ENCODE peak calls at places on chromosomes 11 and 22, in eight cellular contexts. One of them, this sample, is unnamed.

GRCh38 chr11:11979487-11980117 is 28.8 kb downstream of the DKK3 start:
- DNase-seq in left ventricle myocardium inferior: peak
- DNase-seq in cardiac fibroblast: peak
- DNase-seq in adrenal gland: no peak
- DNase-seq in GM12865: no peak
- DNase-seq in B cell: no peak
- DNase-seq in HFFc6: peak
- DNase-seq in SK-N-SH: peak
- DNase-seq in this sample: no peak

GRCh38 chr11:18384157-18384641 is 10.2 kb upstream of the LDHA start:
- DNase-seq in left ventricle myocardium inferior: peak
- DNase-seq in cardiac fibroblast: peak
- DNase-seq in adrenal gland: peak
- DNase-seq in GM12865: no peak
- DNase-seq in B cell: no peak
- DNase-seq in HFFc6: peak
- DNase-seq in SK-N-SH: peak
- DNase-seq in this sample: no peak

GRCh38 chr22:37267128-37267587 is 15.2 kb upstream of the CYTH4 start:
- DNase-seq in left ventricle myocardium inferior: peak
- DNase-seq in cardiac fibroblast: peak
- DNase-seq in adrenal gland: no peak
- DNase-seq in GM12865: peak
- DNase-seq in B cell: peak
- DNase-seq in HFFc6: no peak
- DNase-seq in SK-N-SH: peak
- DNase-seq in this sample: peak

GRCh38 chr22:30947821-30948454 is 20.6 kb downstream of the MORC2 start:
- DNase-seq in left ventricle myocardium inferior: no peak
- DNase-seq in cardiac fibroblast: peak
- DNase-seq in adrenal gland: no peak
- DNase-seq in GM12865: peak
- DNase-seq in B cell: no peak
- DNase-seq in HFFc6: peak
- DNase-seq in SK-N-SH: peak
- DNase-seq in this sample: no peak

GRCh38 chr11:109112748-109113378 is 309.1 kb upstream of the C11orf87 start:
- DNase-seq in left ventricle myocardium inferior: no peak
- DNase-seq in cardiac fibroblast: no peak
- DNase-seq in adrenal gland: no peak
- DNase-seq in GM12865: no peak
- DNase-seq in B cell: no peak
- DNase-seq in HFFc6: no peak
- DNase-seq in SK-N-SH: peak
- DNase-seq in this sample: no peak

GRCh38 chr11:16336721-16337120 is 19.6 kb downstream of the SOX6 start:
- DNase-seq in left ventricle myocardium inferior: no peak
- DNase-seq in cardiac fibroblast: no peak
- DNase-seq in adrenal gland: no peak
- DNase-seq in GM12865: no peak
- DNase-seq in B cell: no peak
- DNase-seq in HFFc6: no peak
- DNase-seq in SK-N-SH: no peak
- DNase-seq in this sample: no peak

GRCh38 chr22:35688913-35689675 is 28.6 kb upstream of the APOL5 start:
- DNase-seq in left ventricle myocardium inferior: no peak
- DNase-seq in cardiac fibroblast: no peak
- DNase-seq in adrenal gland: no peak
- DNase-seq in GM12865: no peak
- DNase-seq in B cell: no peak
- DNase-seq in HFFc6: no peak
- DNase-seq in SK-N-SH: no peak
- DNase-seq in this sample: no peak

GRCh38 chr11:17714356-17714854 is 5.0 kb upstream of the MYOD1 start:
- DNase-seq in left ventricle myocardium inferior: peak
- DNase-seq in cardiac fibroblast: no peak
- DNase-seq in adrenal gland: no peak
- DNase-seq in GM12865: no peak
- DNase-seq in B cell: no peak
- DNase-seq in HFFc6: no peak
- DNase-seq in SK-N-SH: no peak
- DNase-seq in this sample: no peak

GRCh38 chr11:11871991-11872401 is 30.2 kb downstream of the USP47 start:
- DNase-seq in left ventricle myocardium inferior: no peak
- DNase-seq in cardiac fibroblast: no peak
- DNase-seq in adrenal gland: no peak
- DNase-seq in GM12865: no peak
- DNase-seq in B cell: no peak
- DNase-seq in HFFc6: no peak
- DNase-seq in SK-N-SH: no peak
- DNase-seq in this sample: no peak

GRCh38 chr11:102521121-102521520 is 9.4 kb downstream of the MMP7 start:
- DNase-seq in left ventricle myocardium inferior: no peak
- DNase-seq in cardiac fibroblast: no peak
- DNase-seq in adrenal gland: no peak
- DNase-seq in GM12865: peak
- DNase-seq in B cell: no peak
- DNase-seq in HFFc6: no peak
- DNase-seq in SK-N-SH: no peak
- DNase-seq in this sample: no peak

GRCh38 chr11:62140302-62141110 is 16.7 kb downstream of the INCENP start:
- DNase-seq in left ventricle myocardium inferior: no peak
- DNase-seq in cardiac fibroblast: no peak
- DNase-seq in adrenal gland: no peak
- DNase-seq in GM12865: no peak
- DNase-seq in B cell: no peak
- DNase-seq in HFFc6: no peak
- DNase-seq in SK-N-SH: no peak
- DNase-seq in this sample: no peak

GRCh38 chr11:67351275-67352005 is 1.9 kb downstream of the POLD4 start:
- DNase-seq in left ventricle myocardium inferior: peak
- DNase-seq in cardiac fibroblast: peak
- DNase-seq in adrenal gland: no peak
- DNase-seq in GM12865: peak
- DNase-seq in B cell: peak
- DNase-seq in HFFc6: peak
- DNase-seq in SK-N-SH: peak
- DNase-seq in this sample: peak

GRCh38 chr11:9092846-9093778 is 1.7 kb upstream of the SCUBE2 start:
- DNase-seq in left ventricle myocardium inferior: no peak
- DNase-seq in cardiac fibroblast: peak
- DNase-seq in adrenal gland: no peak
- DNase-seq in GM12865: no peak
- DNase-seq in B cell: no peak
- DNase-seq in HFFc6: no peak
- DNase-seq in SK-N-SH: peak
- DNase-seq in this sample: no peak

GRCh38 chr11:128720522-128720985 is 26.7 kb downstream of the FLI1 start:
- DNase-seq in left ventricle myocardium inferior: no peak
- DNase-seq in cardiac fibroblast: no peak
- DNase-seq in adrenal gland: no peak
- DNase-seq in GM12865: peak
- DNase-seq in B cell: peak
- DNase-seq in HFFc6: no peak
- DNase-seq in SK-N-SH: no peak
- DNase-seq in this sample: no peak

GRCh38 chr11:72144807-72145565 is 9.5 kb downstream of the FOLR3 start:
- DNase-seq in left ventricle myocardium inferior: no peak
- DNase-seq in cardiac fibroblast: peak
- DNase-seq in adrenal gland: no peak
- DNase-seq in GM12865: no peak
- DNase-seq in B cell: no peak
- DNase-seq in HFFc6: peak
- DNase-seq in SK-N-SH: no peak
- DNase-seq in this sample: no peak

GRCh38 chr11:64935634-64936081 is at the start of gene GPHA2:
- DNase-seq in left ventricle myocardium inferior: no peak
- DNase-seq in cardiac fibroblast: no peak
- DNase-seq in adrenal gland: no peak
- DNase-seq in GM12865: no peak
- DNase-seq in B cell: no peak
- DNase-seq in HFFc6: no peak
- DNase-seq in SK-N-SH: no peak
- DNase-seq in this sample: no peak
- TF ChIP-seq CTCF in left ventricle myocardium inferior: no peak
- TF ChIP-seq CTCF in cardiac fibroblast: no peak
- TF ChIP-seq CTCF in adrenal gland: no peak
- TF ChIP-seq CTCF in GM12865: no peak
- TF ChIP-seq CTCF in B cell: no peak
- TF ChIP-seq CTCF in HFFc6: no peak
- TF ChIP-seq CTCF in SK-N-SH: no peak
- TF ChIP-seq CTCF in this sample: no peak

DNA sequence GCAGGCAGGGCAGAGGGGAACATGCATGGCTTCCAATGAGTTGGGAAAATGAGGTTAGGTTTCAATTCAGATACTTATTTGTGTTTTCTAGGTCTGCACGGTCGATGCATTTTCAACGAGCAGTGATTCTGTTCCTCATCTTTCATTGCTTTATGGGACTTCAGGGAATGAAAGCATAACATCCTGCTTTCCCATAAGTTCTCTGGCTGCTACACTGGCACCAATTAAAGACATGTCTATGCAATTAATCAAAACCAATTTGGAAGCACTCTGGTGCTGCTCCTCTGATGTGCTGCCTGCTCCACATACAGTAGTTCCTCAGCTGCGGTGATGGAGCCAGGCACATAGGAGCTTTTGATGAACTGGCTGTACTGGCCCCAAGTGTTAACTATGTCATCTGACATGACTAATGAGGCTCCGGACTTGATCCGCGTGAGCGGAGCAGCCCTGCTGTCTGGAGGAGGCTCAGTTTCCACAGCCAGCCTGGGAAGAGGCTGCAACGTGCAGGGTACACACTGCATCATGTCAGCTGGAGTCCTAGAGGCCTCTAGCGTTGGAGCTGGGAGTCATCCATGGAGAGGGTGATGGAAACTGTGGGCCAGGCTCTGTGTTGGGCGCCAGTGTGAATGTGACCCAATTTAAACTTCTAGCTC is 29.8 kb downstream of the GVQW3 start:
- DNase-seq in left ventricle myocardium inferior: no peak
- DNase-seq in cardiac fibroblast: no peak
- DNase-seq in adrenal gland: no peak
- DNase-seq in GM12865: no peak
- DNase-seq in B cell: no peak
- DNase-seq in HFFc6: no peak
- DNase-seq in SK-N-SH: no peak
- DNase-seq in this sample: no peak
- TF ChIP-seq CTCF in left ventricle myocardium inferior: no peak
- TF ChIP-seq CTCF in cardiac fibroblast: no peak
- TF ChIP-seq CTCF in adrenal gland: no peak
- TF ChIP-seq CTCF in GM12865: no peak
- TF ChIP-seq CTCF in B cell: no peak
- TF ChIP-seq CTCF in HFFc6: no peak
- TF ChIP-seq CTCF in SK-N-SH: no peak
- TF ChIP-seq CTCF in this sample: no peak

DNA sequence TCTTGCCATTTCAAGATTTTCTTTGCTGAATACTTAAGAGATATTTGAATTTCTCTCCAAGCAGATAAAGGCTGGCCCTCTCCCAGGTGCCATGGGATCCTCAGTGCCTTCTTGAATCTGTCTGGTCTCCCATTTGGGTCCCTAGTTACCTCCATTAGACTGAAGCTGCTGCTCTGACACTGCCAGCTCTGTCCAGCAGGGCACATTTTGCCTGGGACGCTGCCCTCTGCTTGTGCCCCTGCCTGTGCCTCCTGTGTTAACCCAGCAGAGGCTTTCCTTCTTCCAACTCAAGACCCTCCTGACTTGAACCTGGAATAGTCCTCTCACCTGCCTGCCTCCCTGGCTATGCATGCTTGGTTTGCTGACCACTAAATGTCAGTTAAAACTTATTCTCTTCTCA is 406.3 kb downstream of the BUD13 start:
- DNase-seq in left ventricle myocardium inferior: no peak
- DNase-seq in cardiac fibroblast: no peak
- DNase-seq in adrenal gland: no peak
- DNase-seq in GM12865: no peak
- DNase-seq in B cell: no peak
- DNase-seq in HFFc6: no peak
- DNase-seq in SK-N-SH: peak
- DNase-seq in this sample: no peak
- TF ChIP-seq CTCF in left ventricle myocardium inferior: no peak
- TF ChIP-seq CTCF in cardiac fibroblast: no peak
- TF ChIP-seq CTCF in adrenal gland: no peak
- TF ChIP-seq CTCF in GM12865: no peak
- TF ChIP-seq CTCF in B cell: no peak
- TF ChIP-seq CTCF in HFFc6: no peak
- TF ChIP-seq CTCF in SK-N-SH: no peak
- TF ChIP-seq CTCF in this sample: no peak

DNA sequence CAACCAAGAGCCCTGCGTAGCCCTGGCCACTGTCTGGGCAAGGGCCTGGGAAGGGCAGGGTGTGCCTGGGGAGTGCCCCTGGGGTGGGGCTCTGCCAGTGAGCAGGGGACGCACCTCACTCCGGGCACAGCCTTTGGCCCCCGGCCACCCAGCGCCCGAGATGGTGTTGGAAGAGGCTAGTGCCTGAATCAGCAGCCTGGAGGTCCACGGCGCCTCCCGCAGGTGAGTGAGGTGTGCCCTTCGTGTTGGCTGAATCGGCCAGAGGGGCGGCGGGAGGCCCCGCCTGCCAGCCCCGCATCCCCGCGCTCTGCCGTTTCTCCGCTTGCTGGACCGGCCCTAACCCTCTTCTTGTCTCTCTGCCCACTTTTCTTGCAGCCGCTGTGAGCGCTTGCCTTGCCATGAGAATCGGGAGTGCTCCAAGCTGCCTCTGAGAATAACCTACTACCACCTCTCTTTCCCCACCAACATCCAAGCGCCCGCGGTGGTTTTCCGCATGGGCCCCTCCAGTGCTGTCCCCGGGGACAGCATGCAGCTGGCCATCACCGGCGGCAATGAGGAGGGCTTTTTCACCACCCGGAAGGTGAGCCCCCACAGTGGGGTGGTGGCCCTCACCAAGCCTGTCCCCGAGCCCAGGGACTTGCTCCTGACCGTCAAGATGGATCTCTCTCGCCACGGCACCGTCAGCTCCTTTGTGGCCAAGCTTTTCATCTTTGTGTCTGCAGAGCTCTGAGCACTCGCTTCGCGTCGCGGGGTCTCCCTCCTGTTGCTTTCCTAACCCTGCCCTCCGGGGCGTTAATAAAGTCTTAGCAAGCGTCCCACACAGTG is 60.1 kb downstream of the FBLN1 start:
- DNase-seq in left ventricle myocardium inferior: no peak
- DNase-seq in cardiac fibroblast: no peak
- DNase-seq in adrenal gland: no peak
- DNase-seq in GM12865: no peak
- DNase-seq in B cell: no peak
- DNase-seq in HFFc6: no peak
- DNase-seq in SK-N-SH: no peak
- DNase-seq in this sample: no peak
- TF ChIP-seq CTCF in left ventricle myocardium inferior: no peak
- TF ChIP-seq CTCF in cardiac fibroblast: no peak
- TF ChIP-seq CTCF in adrenal gland: no peak
- TF ChIP-seq CTCF in GM12865: no peak
- TF ChIP-seq CTCF in B cell: no peak
- TF ChIP-seq CTCF in HFFc6: peak
- TF ChIP-seq CTCF in SK-N-SH: no peak
- TF ChIP-seq CTCF in this sample: no peak

This sample was measured in CD4-positive, alpha-beta T cell.